ENCODE peak calls at places on chromosome 10, in four cellular contexts. One of them, this sample, is unnamed.

GRCh38 chr10:3928078-3928477 is 143.1 kb upstream of the KLF6 start:
- DNase-seq in mesendoderm: no peak
- DNase-seq in IMR-90: peak; percentile 11
- DNase-seq in H1: no peak
- DNase-seq in this sample: no peak

GRCh38 chr10:48604408-48605263 is at the start of gene ARHGAP22:
- DNase-seq in H1: peak; percentile 79
- DNase-seq in IMR-90: peak; percentile 29
- DNase-seq in mesendoderm: no peak
- DNase-seq in this sample: peak; percentile 63

GRCh38 chr10:121813857-121814256 is 114.0 kb downstream of the ATE1 start:
- DNase-seq in mesendoderm: no peak
- DNase-seq in IMR-90: no peak
- DNase-seq in H1: no peak
- DNase-seq in this sample: no peak

GRCh38 chr10:2958659-2959058 is 108.7 kb upstream of the PFKP start:
- DNase-seq in H1: no peak
- DNase-seq in IMR-90: no peak
- DNase-seq in mesendoderm: no peak
- DNase-seq in this sample: no peak

GRCh38 chr10:106557053-106557452 is 607.5 kb downstream of the SORCS1 start:
- DNase-seq in H1: no peak
- DNase-seq in IMR-90: peak; percentile 64
- DNase-seq in mesendoderm: no peak
- DNase-seq in this sample: no peak

GRCh38 chr10:59864141-59864962 is 42.0 kb downstream of the CCDC6 start:
- DNase-seq in IMR-90: no peak
- DNase-seq in H1: no peak
- DNase-seq in mesendoderm: no peak
- DNase-seq in this sample: no peak

GRCh38 chr10:121036431-121036830 is 185.3 kb downstream of the WDR11 start:
- DNase-seq in mesendoderm: peak; percentile 63
- DNase-seq in IMR-90: no peak
- DNase-seq in H1: no peak
- DNase-seq in this sample: no peak

GRCh38 chr10:70914316-70914864 is 26.0 kb upstream of the PCBD1 start:
- DNase-seq in H1: no peak
- DNase-seq in IMR-90: no peak
- DNase-seq in mesendoderm: no peak
- DNase-seq in this sample: no peak

GRCh38 chr10:95906675-95907453 is 911 bp upstream of the CC2D2B start:
- DNase-seq in H1: peak; percentile 56
- DNase-seq in IMR-90: peak; percentile 67
- DNase-seq in mesendoderm: peak; percentile 66
- DNase-seq in this sample: peak; percentile 39

GRCh38 chr10:61465807-61466425 is 12.7 kb upstream of the TMEM26 start:
- DNase-seq in H1: no peak
- DNase-seq in mesendoderm: peak; percentile 59
- DNase-seq in IMR-90: peak; percentile 34
- DNase-seq in this sample: peak; percentile 39

GRCh38 chr10:76428541-76429330 is 997.3 kb downstream of the LRMDA start:
- DNase-seq in H1: no peak
- DNase-seq in mesendoderm: peak; percentile 72
- DNase-seq in IMR-90: peak; percentile 95
- DNase-seq in this sample: no peak

GRCh38 chr10:125023269-125023668 is 81.3 kb downstream of the ZRANB1 start:
- DNase-seq in mesendoderm: no peak
- DNase-seq in H1: no peak
- DNase-seq in IMR-90: no peak
- DNase-seq in this sample: no peak

GRCh38 chr10:123043409-123043925 is 34.7 kb downstream of the ACADSB start:
- DNase-seq in mesendoderm: peak; percentile 91
- DNase-seq in IMR-90: peak; percentile 67
- DNase-seq in H1: peak; percentile 66
- DNase-seq in this sample: peak; percentile 79

DNA sequence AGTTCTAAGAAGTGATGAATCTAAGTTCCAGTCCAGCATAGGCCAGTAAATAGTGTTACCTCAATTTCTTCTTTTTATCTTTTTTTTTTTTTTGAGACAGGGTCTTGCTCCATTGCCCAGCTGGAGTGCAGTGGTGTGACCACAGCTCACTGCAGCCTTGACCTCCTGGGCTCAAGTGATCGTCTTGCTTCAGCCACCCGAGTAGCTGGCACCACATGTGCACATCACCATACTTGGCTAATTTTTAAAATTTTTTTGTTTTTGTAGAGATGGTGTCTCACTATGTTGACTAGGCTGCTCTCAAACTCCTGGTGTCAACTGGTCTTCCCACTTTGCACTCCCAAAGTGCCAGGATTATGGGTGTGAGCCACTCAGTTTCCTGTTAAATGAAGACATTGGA is 126.6 kb upstream of the LYZL2 start:
- DNase-seq in H1: no peak
- DNase-seq in mesendoderm: no peak
- DNase-seq in IMR-90: no peak
- DNase-seq in this sample: no peak
- H3K27ac ChIP-seq in H1: no peak overlapping the region
- H3K27ac ChIP-seq in mesendoderm: no peak overlapping the region
- H3K27ac ChIP-seq in IMR-90: peak overlapping the region; percentile 91
- H3K27ac ChIP-seq in this sample: no peak overlapping the region

DNA sequence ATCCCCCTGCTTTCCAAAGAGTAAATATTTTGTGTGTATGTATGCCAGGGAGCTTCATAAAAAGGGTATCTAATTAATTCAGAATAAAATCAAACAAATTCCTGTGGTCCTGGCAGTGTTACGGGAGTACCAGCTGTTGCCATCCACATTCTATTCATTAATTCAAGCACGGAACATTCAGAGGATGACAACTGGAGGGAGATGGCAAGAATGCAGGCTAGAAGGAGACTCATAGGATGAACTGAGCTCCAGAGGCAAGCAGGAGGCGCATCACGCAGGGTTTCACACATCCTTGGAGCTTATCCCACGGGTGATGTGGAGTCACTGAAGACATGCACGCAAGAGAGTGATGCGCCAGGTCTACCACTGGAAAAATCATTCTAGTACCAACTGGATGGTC is 14.6 kb downstream of the ITIH5 start:
- DNase-seq in mesendoderm: no peak
- DNase-seq in IMR-90: no peak
- DNase-seq in H1: no peak
- DNase-seq in this sample: no peak
- H4K5ac ChIP-seq in mesendoderm: no peak overlapping the region
- H4K5ac ChIP-seq in IMR-90: no peak overlapping the region
- H4K5ac ChIP-seq in H1: no peak overlapping the region
- H4K5ac ChIP-seq in this sample: no peak overlapping the region

GRCh38 chr10:75398238-75398629 is 3.3 kb downstream of the ZNF503 start:
- DNase-seq in IMR-90: no peak
- DNase-seq in H1: no peak
- DNase-seq in mesendoderm: no peak
- DNase-seq in this sample: no peak

GRCh38 chr10:75396861-75397570 is 4.5 kb downstream of the ZNF503 start:
- DNase-seq in mesendoderm: peak; percentile 26
- DNase-seq in H1: peak; percentile 67
- DNase-seq in IMR-90: no peak
- DNase-seq in this sample: peak; percentile 50

GRCh38 chr10:75398630-75399460 is 2.7 kb downstream of the ZNF503 start:
- DNase-seq in IMR-90: no peak
- DNase-seq in mesendoderm: peak; percentile 54
- DNase-seq in H1: peak; percentile 76
- DNase-seq in this sample: peak; percentile 67

GRCh38 chr10:75395955-75396860 is 5.4 kb downstream of the ZNF503 start:
- DNase-seq in H1: peak; percentile 67
- DNase-seq in mesendoderm: peak; percentile 33
- DNase-seq in IMR-90: no peak
- DNase-seq in this sample: peak; percentile 43

GRCh38 chr10:75397571-75397921 is 4.0 kb downstream of the ZNF503 start:
- DNase-seq in H1: no peak
- DNase-seq in IMR-90: no peak
- DNase-seq in mesendoderm: peak; percentile 26
- DNase-seq in this sample: no peak
- H3K4me2 ChIP-seq in H1: peak overlapping the region; percentile 51
- H3K4me2 ChIP-seq in IMR-90: peak overlapping the region; percentile 89
- H3K4me2 ChIP-seq in mesendoderm: no peak overlapping the region
- H3K4me2 ChIP-seq in this sample: no peak overlapping the region

GRCh38 chr10:103171278-103171677 is 21.8 kb downstream of the NT5C2 start:
- DNase-seq in IMR-90: no peak
- DNase-seq in mesendoderm: no peak
- DNase-seq in H1: no peak
- DNase-seq in this sample: no peak

GRCh38 chr10:103168436-103168835 is 24.6 kb downstream of the NT5C2 start:
- DNase-seq in H1: no peak
- DNase-seq in mesendoderm: no peak
- DNase-seq in IMR-90: peak; percentile 78
- DNase-seq in this sample: no peak

GRCh38 chr10:103166527-103166926 is 26.5 kb downstream of the NT5C2 start:
- DNase-seq in H1: no peak
- DNase-seq in IMR-90: no peak
- DNase-seq in mesendoderm: no peak
- DNase-seq in this sample: no peak
- H3K27ac ChIP-seq in H1: no peak overlapping the region
- H3K27ac ChIP-seq in IMR-90: no peak overlapping the region
- H3K27ac ChIP-seq in mesendoderm: no peak overlapping the region
- H3K27ac ChIP-seq in this sample: no peak overlapping the region

GRCh38 chr10:111967116-111967515 is 216.4 kb downstream of the GPAM start:
- DNase-seq in mesendoderm: no peak
- DNase-seq in H1: no peak
- DNase-seq in IMR-90: no peak
- DNase-seq in this sample: no peak
- H4K5ac ChIP-seq in mesendoderm: no peak overlapping the region
- H4K5ac ChIP-seq in H1: no peak overlapping the region
- H4K5ac ChIP-seq in IMR-90: no peak overlapping the region
- H4K5ac ChIP-seq in this sample: no peak overlapping the region

This sample was measured in H9.